ENCODE peak calls at places on chromosomes 2 and 18, in ten cellular contexts. W is choroid plexus epithelial cell, U is psoas muscle, M is PC-3, F is HFFc6, K is thyroid gland, Q is foreskin fibroblast, P is chondrocyte, G is neural crest cell, B is right lobe of liver. X is an unnamed sample.

GRCh38 chr2:121479882-121480522 is 50.7 kb upstream of the RNU4ATAC start:
- DNase-seq in B (no peak), W (peak), M (no peak), U (no peak), G (no peak), F (no peak), P (no peak), Q (peak), K (peak), X (no peak)

GRCh38 chr2:175605599-175605988 is 396.5 kb downstream of the LNPK start:
- DNase-seq in F (no peak), K (no peak), M (no peak), W (no peak), B (no peak), Q (no peak), U (no peak), P (no peak), G (no peak), X (no peak)

GRCh38 chr2:215367647-215368492 is 56.0 kb downstream of the ATIC start:
- DNase-seq in F (peak), Q (peak), M (no peak), G (no peak), K (no peak), W (peak), U (no peak), P (no peak), B (no peak), X (no peak)

GRCh38 chr2:194867328-194867727 is 789.7 kb upstream of the SLC39A10 start:
- DNase-seq in F (no peak), B (no peak), W (peak), U (no peak), P (no peak), Q (peak), M (peak), G (no peak), K (no peak), X (no peak)

GRCh38 chr2:219769044-219770030 is 141.9 kb downstream of the SLC4A3 start:
- DNase-seq in F (peak), Q (peak), W (peak), P (no peak), G (no peak), B (no peak), M (peak), U (peak), K (no peak), X (no peak)

GRCh38 chr2:45293182-45293581 is 283.9 kb upstream of the SIX2 start:
- DNase-seq in B (no peak), W (peak), U (no peak), M (no peak), P (no peak), K (no peak), F (peak), Q (peak), G (no peak), X (no peak)

GRCh38 chr18:79353238-79353637 is 42.5 kb upstream of the NFATC1 start:
- DNase-seq in Q (peak), M (peak), K (no peak), G (peak), W (peak), U (no peak), F (no peak), B (no peak), P (no peak), X (no peak)

GRCh38 chr18:70289351-70290330 is 796 bp downstream of the SOCS6 start:
- DNase-seq in G (peak), F (peak), U (peak), P (no peak), K (peak), M (peak), W (peak), B (peak), Q (peak), X (peak)

GRCh38 chr2:27809761-27810241 is 38.3 kb downstream of the MRPL33 start:
- DNase-seq in K (no peak), P (no peak), M (peak), U (no peak), F (peak), G (no peak), W (peak), Q (peak), B (no peak), X (no peak)

GRCh38 chr2:229340086-229340760 is 69.1 kb upstream of the PID1 start:
- DNase-seq in K (no peak), M (peak), U (no peak), G (no peak), P (no peak), B (no peak), W (peak), F (peak), Q (peak), X (no peak)

GRCh38 chr2:236354973-236355595 is 90.9 kb upstream of the ASB18 start:
- DNase-seq in F (no peak), G (no peak), K (no peak), M (no peak), U (no peak), B (no peak), W (no peak), Q (no peak), P (no peak), X (no peak)

GRCh38 chr2:106886916-106887758 is 1.2 kb upstream of the ST6GAL2 start:
- DNase-seq in K (peak), G (peak), U (no peak), P (peak), F (no peak), Q (peak), M (peak), W (peak), B (peak), X (peak)

GRCh38 chr18:63161032-63161727 is 158.4 kb downstream of the BCL2 start:
- DNase-seq in U (no peak), G (no peak), B (no peak), Q (no peak), M (no peak), W (no peak), P (no peak), K (no peak), F (no peak), X (no peak)

GRCh38 chr2:199118701-199119241 is 339.0 kb downstream of the SATB2 start:
- DNase-seq in M (no peak), F (no peak), K (no peak), G (no peak), B (no peak), P (no peak), Q (no peak), U (no peak), W (no peak), X (no peak)

GRCh38 chr2:129767346-129767745 is 212.1 kb upstream of the RAB6C start:
- DNase-seq in G (no peak), U (no peak), P (no peak), F (no peak), M (no peak), B (no peak), Q (no peak), W (no peak), K (no peak), X (no peak)

GRCh38 chr2:43358688-43359201 is 132.3 kb upstream of the ZFP36L2 start:
- DNase-seq in G (no peak), P (no peak), U (no peak), Q (no peak), K (no peak), F (no peak), B (no peak), M (no peak), W (no peak), X (no peak)

GRCh38 chr2:109258905-109259540 is 130.0 kb downstream of the SH3RF3 start:
- DNase-seq in U (no peak), G (no peak), W (no peak), M (no peak), P (no peak), B (no peak), K (no peak), F (no peak), Q (no peak), X (no peak)

GRCh38 chr2:216350214-216350789 is 22.0 kb downstream of the MARCHF4 start:
- DNase-seq in G (no peak), K (no peak), U (no peak), W (peak), P (no peak), M (peak), Q (peak), F (peak), B (no peak), X (no peak)

GRCh38 chr2:135744761-135745314 is 3.2 kb downstream of the UBXN4 start:
- DNase-seq in G (no peak), W (peak), M (peak), B (no peak), K (peak), Q (peak), P (no peak), F (peak), U (no peak), X (no peak)

GRCh38 chr18:28284132-28284531 is 107.2 kb upstream of the CDH2 start:
- DNase-seq in W (peak), U (no peak), K (no peak), P (no peak), Q (no peak), B (no peak), F (peak), M (peak), G (no peak), X (no peak)

GRCh38 chr2:38245114-38245641 is 131.9 kb downstream of the ATL2 start:
- DNase-seq in U (no peak), M (peak), W (no peak), K (peak), G (no peak), F (no peak), B (no peak), Q (no peak), P (no peak), X (no peak)

GRCh38 chr2:75558786-75559428 is 1.8 kb downstream of the EVA1A start:
- DNase-seq in F (no peak), Q (peak), P (no peak), W (peak), G (no peak), B (no peak), U (no peak), M (no peak), K (no peak), X (no peak)

GRCh38 chr18:48913201-48913600 is 37.6 kb downstream of the SMAD7 start:
- DNase-seq in F (no peak), P (peak), K (no peak), M (peak), Q (no peak), G (no peak), W (no peak), B (peak), U (no peak), X (no peak)

GRCh38 chr18:22563098-22563707 is 145.5 kb upstream of the CTAGE1 start:
- DNase-seq in W (peak), B (no peak), P (no peak), G (no peak), Q (peak), K (peak), U (no peak), F (peak), M (peak), X (no peak)

GRCh38 chr18:79933765-79934164 is 17.7 kb downstream of the SLC66A2 start:
- DNase-seq in U (no peak), W (peak), M (peak), G (no peak), F (peak), Q (peak), B (peak), K (no peak), P (peak), X (peak)

GRCh38 chr2:28697602-28698149 is 54.0 kb upstream of the PPP1CB start:
- DNase-seq in W (peak), G (no peak), K (no peak), F (no peak), Q (no peak), B (no peak), U (no peak), M (no peak), P (no peak), X (no peak)

GRCh38 chr2:38428940-38429339 is 51.9 kb upstream of the ATL2 start:
- DNase-seq in P (no peak), M (no peak), Q (peak), W (peak), U (no peak), B (no peak), F (no peak), G (no peak), K (no peak), X (no peak)

GRCh38 chr2:140658766-140659165 is 1472.0 kb downstream of the LRP1B start:
- DNase-seq in W (peak), G (no peak), M (no peak), F (no peak), Q (no peak), P (no peak), U (no peak), B (no peak), K (no peak), X (no peak)

GRCh38 chr2:43228341-43228751 is 1.9 kb upstream of the ZFP36L2 start:
- DNase-seq in G (no peak), Q (no peak), P (no peak), B (no peak), U (no peak), F (no peak), K (no peak), M (no peak), W (no peak), X (no peak)

GRCh38 chr2:5546176-5546575 is 146.0 kb upstream of the SOX11 start:
- DNase-seq in B (no peak), K (no peak), P (no peak), M (peak), W (no peak), Q (no peak), F (no peak), G (no peak), U (no peak), X (no peak)

GRCh38 chr2:51013060-51013746 is 18.7 kb downstream of the NRXN1 start:
- DNase-seq in F (no peak), M (peak), K (peak), Q (peak), B (peak), P (no peak), W (peak), U (peak), G (no peak), X (no peak)

GRCh38 chr2:85325466-85325811 is 2.4 kb downstream of the TGOLN2 start:
- DNase-seq in P (no peak), Q (no peak), U (no peak), B (no peak), K (no peak), W (no peak), G (no peak), F (no peak), M (no peak), X (no peak)

GRCh38 chr2:17615728-17616351 is 75.3 kb downstream of the VSNL1 start:
- DNase-seq in Q (peak), M (peak), B (no peak), G (no peak), W (peak), K (no peak), U (no peak), P (no peak), F (no peak), X (no peak)

GRCh38 chr18:48683661-48684060 is 144.8 kb downstream of the CTIF start:
- DNase-seq in P (peak), U (no peak), K (no peak), W (no peak), G (no peak), M (no peak), F (no peak), Q (no peak), B (no peak), X (no peak)

GRCh38 chr18:76922107-76922506 is 99.8 kb downstream of the ZNF236 start:
- DNase-seq in P (no peak), M (peak), U (peak), Q (peak), F (peak), B (peak), W (peak), G (peak), K (peak), X (no peak)
- TF ChIP-seq CTCF in P (peak), M (peak), U (peak), Q (peak), F (peak), B (peak), W (peak), G (peak), K (peak), X (peak)

GRCh38 chr2:55010149-55010591 is 40.1 kb downstream of the RTN4 start:
- DNase-seq in B (peak), K (peak), U (peak), W (peak), G (no peak), Q (peak), F (peak), P (no peak), M (peak), X (no peak)
- TF ChIP-seq CTCF in B (no peak), K (no peak), U (no peak), W (peak), G (no peak), Q (no peak), F (no peak), P (no peak), M (no peak), X (no peak)

GRCh38 chr2:15789381-15790062 is 150.8 kb upstream of the MYCN start:
- DNase-seq in M (no peak), P (no peak), Q (no peak), F (no peak), W (no peak), K (no peak), G (no peak), B (no peak), U (no peak), X (no peak)
- TF ChIP-seq CTCF in M (no peak), P (no peak), Q (no peak), F (no peak), W (no peak), K (no peak), G (no peak), B (no peak), U (no peak), X (no peak)

DNA sequence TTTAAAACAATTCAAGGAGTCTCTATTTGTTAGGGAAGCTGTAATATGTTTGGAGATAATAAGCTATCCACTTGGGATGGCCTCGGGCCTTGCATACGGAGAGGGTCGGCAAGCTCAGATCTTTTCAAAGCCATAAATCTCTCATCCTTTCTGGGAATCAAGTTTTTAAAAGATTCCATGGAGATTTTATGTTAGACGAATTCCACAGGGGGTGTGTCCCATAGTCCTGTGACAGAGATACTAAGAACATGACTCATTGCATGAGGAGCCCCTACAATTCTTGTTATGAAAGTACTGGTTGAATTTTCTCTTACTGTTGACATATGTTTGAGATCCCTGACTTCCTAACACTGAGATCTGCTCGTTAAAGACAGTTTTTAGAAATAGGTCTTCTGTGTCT is 108.7 kb downstream of the FEZ2 start:
- DNase-seq in M (peak), P (no peak), Q (peak), K (no peak), G (no peak), B (no peak), W (peak), U (no peak), F (peak), X (no peak)
- TF ChIP-seq CTCF in M (no peak), P (no peak), Q (no peak), K (no peak), G (no peak), B (no peak), W (no peak), U (no peak), F (no peak), X (no peak)

DNA sequence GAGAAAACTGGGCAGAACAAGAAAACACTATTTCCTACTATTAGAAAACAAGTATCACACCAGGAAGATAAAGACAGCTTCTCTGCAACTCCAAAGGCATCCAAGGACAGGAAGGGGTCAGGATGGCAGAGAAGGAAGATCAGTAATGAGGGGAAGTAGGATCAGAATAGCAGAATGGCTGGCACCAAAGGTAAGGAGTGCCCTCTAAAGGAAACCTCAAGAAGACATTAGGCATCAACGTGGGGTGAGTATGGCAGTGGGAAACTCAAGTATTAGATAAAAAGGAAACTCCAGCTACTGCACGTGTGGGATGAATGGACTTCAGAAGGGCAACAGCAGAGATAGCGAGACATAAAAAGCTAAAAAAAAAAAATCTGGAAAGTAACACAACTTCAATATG is 25.9 kb downstream of the HDLBP start:
- DNase-seq in W (no peak), M (no peak), K (no peak), B (no peak), Q (no peak), G (no peak), U (no peak), P (no peak), F (no peak), X (no peak)
- TF ChIP-seq CTCF in W (no peak), M (no peak), K (no peak), B (no peak), Q (no peak), G (no peak), U (no peak), P (no peak), F (no peak), X (no peak)

DNA sequence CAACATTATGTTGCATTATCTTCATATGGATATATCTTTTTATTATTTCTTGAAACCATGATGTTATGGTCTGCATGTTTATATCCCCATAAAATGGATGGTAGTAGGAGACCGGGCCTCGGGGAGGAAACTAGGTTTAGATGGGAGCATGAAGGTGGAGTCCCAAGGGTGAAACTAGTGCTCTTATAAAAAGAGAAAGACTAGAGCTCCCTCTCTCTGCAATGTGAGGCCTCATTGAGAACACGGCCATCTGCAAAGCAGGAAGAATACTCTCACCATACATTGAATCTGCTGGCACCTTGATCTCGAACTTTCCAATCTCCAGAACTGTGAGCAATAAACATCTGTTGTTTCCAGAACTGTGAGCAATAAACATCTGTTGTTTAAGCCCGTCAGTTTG is 64.0 kb downstream of the NXPH2 start:
- DNase-seq in B (no peak), W (peak), K (no peak), G (no peak), U (no peak), P (no peak), F (no peak), M (peak), Q (peak), X (no peak)
- TF ChIP-seq CTCF in B (no peak), W (peak), K (no peak), G (no peak), U (no peak), P (peak), F (no peak), M (peak), Q (no peak), X (no peak)

DNA sequence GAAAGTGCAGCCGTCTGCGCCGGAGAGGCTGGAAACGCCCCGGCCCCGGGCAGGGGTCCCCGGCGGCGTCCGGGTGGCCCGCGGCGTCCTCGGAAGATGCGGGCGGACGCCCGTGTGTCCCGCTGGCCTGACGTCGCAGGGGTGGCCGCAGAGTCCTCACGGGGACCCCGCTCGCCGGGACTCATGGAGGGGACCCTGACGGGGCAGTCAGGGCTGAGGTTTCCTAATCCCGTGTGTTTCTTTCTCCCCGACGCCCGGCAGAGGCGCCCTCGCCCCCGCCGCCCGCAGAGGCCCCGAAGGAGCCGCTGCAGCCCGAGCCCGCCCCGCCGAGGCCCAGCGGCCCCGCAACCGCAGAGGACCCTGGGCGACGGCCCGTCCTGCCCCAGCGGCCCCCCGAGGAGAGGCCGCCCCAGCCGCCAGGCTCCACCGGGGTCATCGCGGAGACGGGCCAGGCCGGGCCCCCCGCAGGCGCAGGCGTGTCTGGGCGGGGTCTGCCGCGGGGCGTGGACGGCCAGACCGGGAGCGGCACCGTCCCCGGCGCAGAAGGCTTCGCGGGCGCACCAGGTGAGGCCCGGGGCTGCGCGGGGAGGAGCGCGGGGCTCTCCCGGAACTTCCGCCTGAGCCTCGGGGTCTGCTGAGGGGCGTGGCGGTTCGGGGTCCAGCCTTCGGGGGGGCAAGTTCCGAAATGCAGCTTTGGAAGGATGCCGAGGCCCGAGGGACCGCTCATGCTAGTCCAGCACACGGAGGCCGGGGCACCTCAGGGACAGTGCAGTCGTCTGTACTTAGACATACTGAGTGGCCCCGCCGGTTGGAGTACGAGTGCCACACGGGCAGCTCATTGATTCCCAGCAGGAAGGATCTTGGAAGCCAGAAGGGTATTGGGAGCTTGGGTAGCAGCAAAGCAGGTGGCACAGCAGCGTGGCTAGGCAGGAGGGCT is 60.0 kb downstream of the EMILIN2 start:
- DNase-seq in M (peak), F (no peak), K (peak), P (no peak), W (no peak), B (no peak), Q (peak), G (peak), U (peak), X (no peak)
- TF ChIP-seq CTCF in M (no peak), F (peak), K (peak), P (peak), W (peak), B (peak), Q (no peak), G (peak), U (no peak), X (peak)

X was measured in type B pancreatic cell.